ENCODE peak calls at places on chromosome 19, in nine cellular contexts. X is Calu3; T is H7; J is CD4-positive, alpha-beta T cell; F is HEK293T; O is NT2/D1; L is aorta; U is AG04450; Y is mesenchymal stem cell. M is an unnamed sample.

GRCh38 chr19:10230155-10230903 is 802 bp downstream of the S1PR2 start:
- DNase-seq in Y (peak; percentile 56), O (no peak), J (peak; percentile 49), X (peak; percentile 15), F (no peak), U (no peak), L (peak; percentile 79), T (peak; percentile 90), M (no peak)

GRCh38 chr19:45976180-45976579 is 2.5 kb upstream of the NOVA2 start:
- DNase-seq in X (no peak), U (no peak), F (no peak), L (no peak), O (no peak), T (no peak), J (no peak), Y (peak; percentile 18), M (peak; percentile 48)

GRCh38 chr19:2089727-2090053 is 6.4 kb downstream of the MOB3A start:
- DNase-seq in T (no peak), L (no peak), Y (no peak), F (no peak), X (no peak), U (no peak), J (no peak), O (no peak), M (no peak)

GRCh38 chr19:2747349-2747748 is 7.5 kb upstream of the SLC39A3 start:
- DNase-seq in T (no peak), F (no peak), L (no peak), U (no peak), X (no peak), Y (no peak), O (no peak), J (no peak), M (no peak)

GRCh38 chr19:1064661-1065605 is 2.0 kb upstream of the ARHGAP45 start:
- DNase-seq in F (no peak), Y (peak; percentile 77), J (no peak), O (no peak), U (no peak), L (peak; percentile 79), T (peak; percentile 93), X (peak; percentile 76), M (no peak)

GRCh38 chr19:17348700-17349099 is 11.3 kb downstream of the GTPBP3 start:
- DNase-seq in T (peak; percentile 85), L (peak; percentile 90), J (no peak), O (no peak), Y (peak; percentile 81), F (peak; percentile 27), U (no peak), X (peak; percentile 41), M (peak; percentile 16)

GRCh38 chr19:55683449-55684261 is 8.6 kb downstream of the EPN1 start:
- DNase-seq in F (no peak), T (no peak), X (peak; percentile 55), J (no peak), O (no peak), U (no peak), L (no peak), Y (no peak), M (no peak)

GRCh38 chr19:35863018-35863417 is 5.4 kb upstream of the APLP1 start:
- DNase-seq in O (no peak), L (no peak), U (no peak), Y (no peak), T (no peak), X (no peak), F (no peak), J (no peak), M (no peak)

GRCh38 chr19:1953441-1954094 is 12.6 kb downstream of the CSNK1G2 start:
- DNase-seq in U (no peak), J (no peak), X (no peak), O (no peak), L (no peak), T (no peak), Y (no peak), F (no peak), M (no peak)

GRCh38 chr19:57830071-57830602 is at the start of gene ZNF587B:
- DNase-seq in O (peak; percentile 85), F (peak; percentile 13), L (peak; percentile 78), J (peak; percentile 21), U (peak; percentile 27), Y (peak; percentile 88), X (no peak), T (peak; percentile 92), M (peak; percentile 35)

GRCh38 chr19:33752018-33752790 is 44.5 kb upstream of the KCTD15 start:
- DNase-seq in L (no peak), U (no peak), X (no peak), J (no peak), O (no peak), Y (no peak), T (no peak), F (no peak), M (no peak)

GRCh38 chr19:30593975-30594925 is 222.1 kb downstream of the ZNF536 start:
- DNase-seq in J (no peak), X (no peak), O (no peak), T (peak; percentile 51), L (no peak), U (no peak), Y (no peak), F (no peak), M (no peak)

GRCh38 chr19:52138614-52139290 is 986 bp downstream of the ZNF616 start:
- DNase-seq in Y (peak; percentile 37), X (peak; percentile 55), O (peak; percentile 28), U (no peak), T (peak; percentile 72), J (no peak), F (peak; percentile 12), L (no peak), M (peak; percentile 46)

GRCh38 chr19:17510220-17510993 is 1.0 kb upstream of the PGLS start:
- DNase-seq in X (no peak), L (no peak), T (peak; percentile 42), J (no peak), O (no peak), F (no peak), U (no peak), Y (peak; percentile 36), M (peak; percentile 31)

GRCh38 chr19:2497186-2497585 is 21.3 kb downstream of the GADD45B start:
- DNase-seq in Y (no peak), F (no peak), U (no peak), L (no peak), J (no peak), O (no peak), T (peak; percentile 29), X (no peak), M (no peak)

GRCh38 chr19:42295831-42296525 is 6.0 kb upstream of the PRR19 start:
- DNase-seq in T (peak; percentile 94), X (peak; percentile 97), Y (peak; percentile 66), J (peak; percentile 90), L (peak; percentile 84), O (peak; percentile 63), U (no peak), F (peak; percentile 77), M (peak; percentile 78)

GRCh38 chr19:6721113-6721474 is 644 bp upstream of the C3 start:
- DNase-seq in X (no peak), U (no peak), T (no peak), J (no peak), Y (no peak), O (no peak), F (no peak), L (no peak), M (no peak)

GRCh38 chr19:13297023-13297422 is 146.8 kb downstream of the IER2 start:
- DNase-seq in T (no peak), J (no peak), F (no peak), X (no peak), U (no peak), O (no peak), Y (no peak), L (no peak), M (no peak)

GRCh38 chr19:19475845-19476828 is 39.2 kb downstream of the TSSK6 start:
- DNase-seq in O (no peak), Y (peak; percentile 33), L (no peak), J (no peak), T (peak; percentile 85), U (no peak), F (peak; percentile 31), X (no peak), M (peak; percentile 34)

GRCh38 chr19:10289167-10289835 is 451 bp upstream of the ICAM5 start:
- DNase-seq in F (peak; percentile 70), J (peak; percentile 58), X (no peak), O (no peak), Y (peak; percentile 62), L (no peak), U (no peak), T (peak; percentile 91), M (peak; percentile 82)

GRCh38 chr19:54871713-54872112 is 2.3 kb upstream of the FCAR start:
- DNase-seq in J (no peak), X (no peak), O (no peak), Y (no peak), L (no peak), U (no peak), T (no peak), F (no peak), M (no peak)

GRCh38 chr19:53808710-53809125 is 15.4 kb downstream of the NLRP12 start:
- DNase-seq in O (peak; percentile 57), U (no peak), T (peak; percentile 59), F (peak; percentile 25), J (no peak), X (peak; percentile 38), L (no peak), Y (peak; percentile 15), M (no peak)

GRCh38 chr19:27750697-27751391 is 1462.1 kb downstream of the UQCRFS1 start:
- DNase-seq in Y (no peak), F (no peak), O (no peak), U (no peak), T (no peak), X (no peak), J (no peak), L (no peak), M (no peak)

GRCh38 chr19:41703602-41704293 is 4.7 kb upstream of the CEACAM5 start:
- DNase-seq in U (no peak), L (no peak), J (no peak), Y (no peak), T (no peak), F (no peak), X (no peak), O (no peak), M (no peak)

GRCh38 chr19:48194041-48194871 is 23.8 kb downstream of the ZSWIM9 start:
- DNase-seq in Y (no peak), T (peak; percentile 76), L (no peak), O (no peak), U (no peak), F (peak; percentile 32), X (peak; percentile 20), J (no peak), M (peak; percentile 32)

GRCh38 chr19:33821871-33822270 is 25.2 kb downstream of the KCTD15 start:
- DNase-seq in J (no peak), X (no peak), L (no peak), O (no peak), F (no peak), Y (no peak), T (no peak), U (no peak), M (no peak)

GRCh38 chr19:47377801-47378200 is 28.7 kb downstream of the DHX34 start:
- DNase-seq in U (no peak), O (no peak), F (no peak), L (no peak), Y (no peak), T (peak; percentile 51), J (no peak), X (no peak), M (no peak)

GRCh38 chr19:55647732-55648656 is at the start of gene CCDC106:
- DNase-seq in O (peak; percentile 39), J (peak; percentile 46), T (peak; percentile 94), X (peak; percentile 73), Y (peak; percentile 82), L (peak; percentile 79), F (peak; percentile 68), U (no peak), M (peak; percentile 83)

GRCh38 chr19:14460935-14461334 is 14.2 kb downstream of the PTGER1 start:
- DNase-seq in F (no peak), Y (no peak), L (no peak), T (no peak), O (no peak), X (no peak), U (no peak), J (no peak), M (no peak)

GRCh38 chr19:42023121-42023942 is 29.3 kb upstream of the ATP1A3 start:
- DNase-seq in X (peak; percentile 54), J (no peak), T (peak; percentile 85), Y (no peak), O (peak; percentile 32), F (peak; percentile 69), L (no peak), U (no peak), M (peak; percentile 60)

GRCh38 chr19:56814656-56815055 is 25.9 kb downstream of the PEG3 start:
- DNase-seq in X (no peak), J (no peak), T (no peak), U (no peak), O (no peak), F (no peak), L (no peak), Y (no peak), M (no peak)

M was measured in K562.